ENCODE peak calls at places on chromosomes 7 and 10, in five cellular contexts. F, D, P, I and X are unnamed samples.

GRCh38 chr10:73991846-73992245 is 6.1 kb upstream of the VCL start:
- DNase-seq in F (no peak), D (peak), P (no peak), I (no peak), X (no peak)

GRCh38 chr10:69242037-69242843 is 22.1 kb downstream of the HKDC1 start:
- DNase-seq in F (no peak), D (no peak), P (no peak), I (no peak), X (no peak)

GRCh38 chr7:148318838-148319237 is 271.7 kb upstream of the C7orf33 start:
- DNase-seq in F (no peak), D (no peak), P (no peak), I (no peak), X (no peak)

GRCh38 chr7:50423860-50424259 is 26.3 kb downstream of the FIGNL1 start:
- DNase-seq in F (no peak), D (no peak), P (no peak), I (peak), X (no peak)

GRCh38 chr10:27819781-27820531 is 74.3 kb upstream of the MKX start:
- DNase-seq in F (peak), D (peak), P (peak), I (peak), X (no peak)

GRCh38 chr10:120979435-120980315 is 128.5 kb downstream of the WDR11 start:
- DNase-seq in F (no peak), D (peak), P (no peak), I (no peak), X (no peak)

GRCh38 chr10:26485150-26485941 is 47.2 kb downstream of the APBB1IP start:
- DNase-seq in F (peak), D (no peak), P (no peak), I (no peak), X (no peak)

GRCh38 chr10:43255644-43256431 is 11.0 kb downstream of the RASGEF1A start:
- DNase-seq in F (peak), D (no peak), P (no peak), I (no peak), X (no peak)

GRCh38 chr7:13016036-13016581 is 328.7 kb downstream of the ARL4A start:
- DNase-seq in F (no peak), D (no peak), P (no peak), I (no peak), X (no peak)

GRCh38 chr10:97648557-97649404 is 8.3 kb downstream of the PI4K2A start:
- DNase-seq in F (peak), D (peak), P (no peak), I (peak), X (peak)

GRCh38 chr10:43350139-43350538 is 21.3 kb upstream of the FXYD4 start:
- DNase-seq in F (no peak), D (no peak), P (no peak), I (no peak), X (no peak)

GRCh38 chr7:2525931-2526630 is 6.5 kb downstream of the LFNG start:
- DNase-seq in F (peak), D (no peak), P (no peak), I (no peak), X (no peak)

GRCh38 chr10:2610946-2611345 is 456.4 kb upstream of the PFKP start:
- DNase-seq in F (no peak), D (no peak), P (no peak), I (no peak), X (no peak)

GRCh38 chr7:139541600-139542307 is 18.3 kb downstream of the CLEC2L start:
- DNase-seq in F (no peak), D (no peak), P (no peak), I (peak), X (no peak)

GRCh38 chr7:35747611-35748010 is 52.7 kb upstream of the HERPUD2 start:
- DNase-seq in F (no peak), D (no peak), P (no peak), I (no peak), X (no peak)

GRCh38 chr7:120867932-120868331 is 10.0 kb upstream of the TSPAN12 start:
- DNase-seq in F (peak), D (no peak), P (no peak), I (no peak), X (peak)

GRCh38 chr10:5442056-5442989 is 30.0 kb downstream of the NET1 start:
- DNase-seq in F (peak), D (peak), P (no peak), I (peak), X (no peak)

GRCh38 chr10:33215635-33216034 is 118.8 kb downstream of the NRP1 start:
- DNase-seq in F (no peak), D (no peak), P (no peak), I (no peak), X (no peak)

GRCh38 chr7:38929460-38930171 is 20.6 kb upstream of the VPS41 start:
- DNase-seq in F (no peak), D (no peak), P (no peak), I (no peak), X (no peak)

GRCh38 chr10:120456143-120456625 is 843 bp upstream of the PLPP4 start:
- DNase-seq in F (no peak), D (no peak), P (no peak), I (no peak), X (no peak)

GRCh38 chr7:116708248-116708647 is 36.3 kb downstream of the MET start:
- DNase-seq in F (no peak), D (no peak), P (no peak), I (no peak), X (no peak)

GRCh38 chr10:87842776-87843497 is 20.4 kb downstream of the KLLN start:
- DNase-seq in F (no peak), D (peak), P (no peak), I (peak), X (no peak)

GRCh38 chr7:111763221-111763791 is 201.0 kb upstream of the IMMP2L start:
- DNase-seq in F (peak), D (peak), P (no peak), I (peak), X (no peak)

GRCh38 chr7:30510124-30511074 is 5.8 kb upstream of the GGCT start:
- DNase-seq in F (peak), D (peak), P (no peak), I (peak), X (no peak)

GRCh38 chr7:24721378-24722030 is 35.8 kb downstream of the GSDME start:
- DNase-seq in F (peak), D (peak), P (no peak), I (no peak), X (no peak)

GRCh38 chr10:92826504-92826903 is 21.8 kb upstream of the EXOC6 start:
- DNase-seq in F (no peak), D (no peak), P (no peak), I (no peak), X (no peak)

GRCh38 chr7:88224596-88225275 is 4.9 kb upstream of the SRI start:
- DNase-seq in F (peak), D (peak), P (no peak), I (peak), X (no peak)

GRCh38 chr10:60236869-60237524 is 152.7 kb downstream of the ANK3 start:
- DNase-seq in F (peak), D (no peak), P (peak), I (peak), X (no peak)

GRCh38 chr7:169854-170172 is 22.6 kb upstream of the FAM20C start:
- DNase-seq in F (no peak), D (no peak), P (peak), I (no peak), X (no peak)